ENCODE peak calls at places on chromosomes 5 and 9, in seven cellular contexts. T, H, F, K, W, I and D are unnamed samples.

GRCh38 chr5:55222819-55223124 is 4.3 kb downstream of the MCIDAS start:
- DNase-seq in H (no peak), T (no peak), W (no peak), F (no peak), I (no peak), K (no peak), D (peak; percentile 31)

GRCh38 chr9:132154925-132155324 is 6.9 kb upstream of the NTNG2 start:
- DNase-seq in W (no peak), H (no peak), T (no peak), F (no peak), I (no peak), K (no peak), D (no peak)

GRCh38 chr9:70639853-70640814 is 225.7 kb upstream of the KLF9 start:
- DNase-seq in I (no peak), T (no peak), K (no peak), H (no peak), F (peak; percentile 42), W (no peak), D (no peak)

GRCh38 chr9:130996672-130997394 is 12.1 kb upstream of the LAMC3 start:
- DNase-seq in K (no peak), W (no peak), F (no peak), I (no peak), H (no peak), T (no peak), D (no peak)

GRCh38 chr5:170221319-170221718 is 11.5 kb upstream of the C5orf58 start:
- DNase-seq in I (no peak), T (no peak), F (peak; percentile 6), K (no peak), W (no peak), H (no peak), D (no peak)

GRCh38 chr9:115640887-115641286 is 512.7 kb upstream of the PAPPA start:
- DNase-seq in K (no peak), W (no peak), H (no peak), T (no peak), I (no peak), F (no peak), D (no peak)

GRCh38 chr5:168793844-168794837 is 215.0 kb upstream of the PANK3 start:
- DNase-seq in T (no peak), I (no peak), H (no peak), K (no peak), F (no peak), W (no peak), D (no peak)

GRCh38 chr9:4829956-4830355 is 37.2 kb downstream of the RCL1 start:
- DNase-seq in F (no peak), K (no peak), I (no peak), W (no peak), H (no peak), T (no peak), D (no peak)

GRCh38 chr5:151183451-151184245 is 26.1 kb upstream of the ANXA6 start:
- DNase-seq in F (no peak), I (no peak), H (no peak), W (no peak), K (no peak), T (no peak), D (no peak)

GRCh38 chr9:129357773-129358250 is 179.8 kb upstream of the IER5L start:
- DNase-seq in F (no peak), I (no peak), W (no peak), K (no peak), H (no peak), T (no peak), D (no peak)

GRCh38 chr5:78286288-78286687 is 8.2 kb downstream of the AP3B1 start:
- DNase-seq in T (no peak), I (no peak), H (no peak), K (no peak), W (no peak), F (no peak), D (no peak)

GRCh38 chr5:158637039-158637438 is 462.7 kb downstream of the EBF1 start:
- DNase-seq in K (no peak), F (no peak), W (no peak), T (no peak), I (no peak), H (no peak), D (peak; percentile 6)

GRCh38 chr9:93665566-93666278 is 89.3 kb downstream of the PHF2 start:
- DNase-seq in T (no peak), W (no peak), I (no peak), F (no peak), K (peak; percentile 9), H (no peak), D (no peak)